ENCODE peak calls at places on chromosomes 12 and 14, in seven cellular contexts. B is testis; J is CD4-positive, CD25-positive, alpha-beta regulatory T cell; L is AG04450; H is SK-N-MC; V is naive thymus-derived CD4-positive, alpha-beta T cell; S is CD8-positive, alpha-beta T cell. Q is an unnamed sample. For H3K9me3, the result is how much of the 10 kb centered on the place peaks cover.

GRCh38 chr14:73741386-73741875 is 27.2 kb upstream of the PNMA1 start:
- DNase-seq in B (peak), J (peak), L (no peak), H (no peak), V (peak), S (peak), Q (peak)

GRCh38 chr12:24991209-24992049 is 42.5 kb upstream of the BCAT1 start:
- DNase-seq in B (no peak), J (peak), L (peak), H (peak), V (no peak), S (no peak), Q (no peak)

GRCh38 chr14:63182967-63183366 is 21.3 kb upstream of the RHOJ start:
- DNase-seq in B (no peak), J (no peak), L (no peak), H (no peak), V (no peak), S (no peak), Q (no peak)

GRCh38 chr12:7108042-7108927 is 729 bp downstream of the C1RL start:
- DNase-seq in B (peak), J (peak), L (no peak), H (no peak), V (peak), S (peak), Q (peak)

GRCh38 chr14:68794130-68794855 is 1.4 kb upstream of the ZFP36L1 start:
- DNase-seq in B (peak), J (peak), L (peak), H (no peak), V (peak), S (peak), Q (peak)

GRCh38 chr14:46048127-46048526 is 603.5 kb downstream of the RPL10L start:
- DNase-seq in B (peak), J (no peak), L (no peak), H (peak), V (no peak), S (no peak), Q (no peak)

GRCh38 chr14:58730793-58731464 is 93.2 kb downstream of the DACT1 start:
- DNase-seq in B (no peak), J (no peak), L (no peak), H (no peak), V (no peak), S (no peak), Q (no peak)

GRCh38 chr14:73884438-73885190 is 2.0 kb upstream of the ZNF410 start:
- DNase-seq in B (no peak), J (no peak), L (no peak), H (no peak), V (no peak), S (no peak), Q (no peak)

GRCh38 chr12:102406033-102406584 is 74.3 kb downstream of the IGF1 start:
- DNase-seq in B (peak), J (no peak), L (no peak), H (no peak), V (no peak), S (no peak), Q (no peak)

GRCh38 chr12:53145383-53145782 is 35.1 kb upstream of the ZNF740 start:
- DNase-seq in B (no peak), J (no peak), L (no peak), H (no peak), V (no peak), S (no peak), Q (no peak)

GRCh38 chr12:15627995-15628945 is 160.9 kb downstream of the EPS8 start:
- DNase-seq in B (no peak), J (no peak), L (no peak), H (no peak), V (no peak), S (no peak), Q (no peak)

GRCh38 chr14:47259796-47260195 is 415.6 kb downstream of the MDGA2 start:
- DNase-seq in B (no peak), J (no peak), L (no peak), H (no peak), V (no peak), S (no peak), Q (no peak)

GRCh38 chr14:88831285-88831684 is 6.8 kb downstream of the TTC8 start:
- DNase-seq in B (no peak), J (no peak), L (no peak), H (no peak), V (no peak), S (no peak), Q (no peak)

GRCh38 chr12:92905258-92905810 is 23.8 kb downstream of the EEA1 start:
- DNase-seq in B (no peak), J (peak), L (no peak), H (no peak), V (no peak), S (no peak), Q (no peak)

GRCh38 chr12:116880817-116881324 is 370 bp downstream of the HRK start:
- DNase-seq in B (peak), J (peak), L (no peak), H (no peak), V (peak), S (peak), Q (no peak)

GRCh38 chr14:73455294-73455693 is 3.1 kb downstream of the NUMB start:
- DNase-seq in B (no peak), J (no peak), L (no peak), H (no peak), V (no peak), S (no peak), Q (no peak)

GRCh38 chr12:4812621-4813327 is 92.6 kb downstream of the GALNT8 start:
- DNase-seq in B (no peak), J (no peak), L (no peak), H (no peak), V (no peak), S (no peak), Q (no peak)

GRCh38 chr14:91509083-91509877 is 830 bp downstream of the PPP4R3A start:
- DNase-seq in B (peak), J (no peak), L (no peak), H (no peak), V (peak), S (peak), Q (peak)

GRCh38 chr12:88266851-88267360 is 124.8 kb downstream of the TMTC3 start:
- DNase-seq in B (no peak), J (no peak), L (no peak), H (no peak), V (no peak), S (no peak), Q (no peak)

GRCh38 chr12:65937181-65937641 is 112.9 kb downstream of the HMGA2 start:
- DNase-seq in B (no peak), J (no peak), L (no peak), H (no peak), V (no peak), S (no peak), Q (no peak)

GRCh38 chr12:83826112-83826511 is 1086.5 kb downstream of the SLC6A15 start:
- DNase-seq in B (peak), J (no peak), L (no peak), H (no peak), V (peak), S (no peak), Q (peak)

GRCh38 chr14:93285048-93285447 is 47.8 kb downstream of the BTBD7 start:
- DNase-seq in B (no peak), J (no peak), L (no peak), H (no peak), V (no peak), S (no peak), Q (no peak)

GRCh38 chr12:65902504-65902903 is 78.2 kb downstream of the HMGA2 start:
- DNase-seq in B (no peak), J (no peak), L (no peak), H (no peak), V (no peak), S (no peak), Q (no peak)

GRCh38 chr14:80844872-80845271 is 96.7 kb downstream of the CEP128 start:
- DNase-seq in B (no peak), J (no peak), L (no peak), H (no peak), V (no peak), S (no peak), Q (no peak)

GRCh38 chr12:53452159-53453077 is 516 bp downstream of the PCBP2 start:
- DNase-seq in B (peak), J (peak), L (peak), H (no peak), V (peak), S (peak), Q (peak)

GRCh38 chr12:103583008-103583407 is 4.1 kb upstream of the STAB2 start:
- DNase-seq in B (no peak), J (no peak), L (no peak), H (no peak), V (no peak), S (no peak), Q (no peak)

GRCh38 chr12:76020281-76020680 is 11.3 kb downstream of the PHLDA1 start:
- DNase-seq in B (no peak), J (peak), L (no peak), H (no peak), V (peak), S (peak), Q (peak)

GRCh38 chr14:50790568-50790967 is 40.4 kb downstream of the NIN start:
- DNase-seq in B (no peak), J (no peak), L (no peak), H (no peak), V (no peak), S (no peak), Q (no peak)

GRCh38 chr12:75684678-75685620 is 173.5 kb upstream of the KRR1 start:
- DNase-seq in B (no peak), J (no peak), L (no peak), H (no peak), V (no peak), S (no peak), Q (no peak)

GRCh38 chr12:93762059-93762719 is 85.0 kb downstream of the CRADD start:
- DNase-seq in B (no peak), J (no peak), L (no peak), H (no peak), V (no peak), S (no peak), Q (no peak)

GRCh38 chr12:40152783-40153383 is 47.0 kb upstream of the SLC2A13 start:
- DNase-seq in B (peak), J (peak), L (peak), H (peak), V (peak), S (peak), Q (peak)

GRCh38 chr14:70268760-70269159 is 80.0 kb upstream of the SLC8A3 start:
- DNase-seq in B (no peak), J (no peak), L (no peak), H (no peak), V (no peak), S (no peak), Q (no peak)

GRCh38 chr12:82130763-82131162 is 227.4 kb downstream of the CCDC59 start:
- DNase-seq in B (no peak), J (no peak), L (no peak), H (no peak), V (no peak), S (no peak), Q (no peak)

GRCh38 chr12:24268663-24269186 is 319.3 kb upstream of the SOX5 start:
- DNase-seq in B (no peak), J (no peak), L (no peak), H (no peak), V (no peak), S (no peak), Q (no peak)

GRCh38 chr14:29846339-29847129 is 81.1 kb downstream of the PRKD1 start:
- DNase-seq in B (no peak), J (no peak), L (peak), H (no peak), V (no peak), S (no peak), Q (no peak)
- H3K9me3 ChIP-seq in B (under half), J (under half), L (under half), H (under half), V (under half), S (under half), Q (under half)

GRCh38 chr12:31973818-31974217 is 14.6 kb downstream of the RESF1 start:
- DNase-seq in B (no peak), J (no peak), L (no peak), H (no peak), V (no peak), S (no peak), Q (no peak)
- H3K9me3 ChIP-seq in B (under half), J (half or more), L (under half), H (under half), V (half or more), S (under half), Q (under half)

GRCh38 chr14:82341386-82341785 is 807.7 kb upstream of the SEL1L start:
- DNase-seq in B (no peak), J (no peak), L (no peak), H (no peak), V (no peak), S (no peak), Q (no peak)

GRCh38 chr14:82342596-82342995 is 808.9 kb upstream of the SEL1L start:
- DNase-seq in B (no peak), J (no peak), L (no peak), H (no peak), V (no peak), S (no peak), Q (no peak)

GRCh38 chr14:82345149-82345548 is 811.5 kb upstream of the SEL1L start:
- DNase-seq in B (no peak), J (no peak), L (no peak), H (no peak), V (no peak), S (no peak), Q (no peak)
- H3K9me3 ChIP-seq in B (under half), J (under half), L (under half), H (under half), V (under half), S (under half), Q (under half)

DNA sequence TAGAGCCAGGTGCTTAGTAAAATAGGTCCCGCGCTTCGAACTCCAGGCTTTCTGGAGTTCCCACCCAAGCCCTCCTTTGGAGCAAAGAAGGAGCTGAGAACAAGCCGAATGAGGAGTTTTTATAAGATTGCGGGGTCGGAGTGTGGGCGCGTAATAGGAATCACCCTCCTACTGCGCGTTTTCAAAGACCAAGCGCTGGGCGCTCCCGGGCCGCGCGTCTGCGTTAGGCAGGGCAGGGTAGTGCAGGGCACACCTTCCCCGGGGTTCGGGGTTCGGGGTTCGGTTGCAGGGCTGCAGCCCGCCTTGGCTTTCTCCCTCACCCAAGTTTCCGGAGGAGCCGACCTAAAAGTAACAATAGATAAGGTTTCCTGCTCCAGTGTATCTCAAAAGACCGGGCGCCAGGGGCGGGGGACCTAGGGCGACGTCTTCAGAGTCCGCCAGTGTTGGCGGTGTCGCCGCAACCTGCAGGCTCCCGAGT is 3.6 kb downstream of the SSTR1 start:
- DNase-seq in B (no peak), J (no peak), L (no peak), H (no peak), V (no peak), S (no peak), Q (no peak)
- H3K9me3 ChIP-seq in B (under half), J (under half), L (under half), H (under half), V (under half), S (under half), Q (under half)

GRCh38 chr14:85453401-85453800 is 76.5 kb upstream of the FLRT2 start:
- DNase-seq in B (no peak), J (no peak), L (no peak), H (peak), V (no peak), S (no peak), Q (no peak)
- H3K9me3 ChIP-seq in B (under half), J (under half), L (under half), H (under half), V (under half), S (under half), Q (under half)

DNA sequence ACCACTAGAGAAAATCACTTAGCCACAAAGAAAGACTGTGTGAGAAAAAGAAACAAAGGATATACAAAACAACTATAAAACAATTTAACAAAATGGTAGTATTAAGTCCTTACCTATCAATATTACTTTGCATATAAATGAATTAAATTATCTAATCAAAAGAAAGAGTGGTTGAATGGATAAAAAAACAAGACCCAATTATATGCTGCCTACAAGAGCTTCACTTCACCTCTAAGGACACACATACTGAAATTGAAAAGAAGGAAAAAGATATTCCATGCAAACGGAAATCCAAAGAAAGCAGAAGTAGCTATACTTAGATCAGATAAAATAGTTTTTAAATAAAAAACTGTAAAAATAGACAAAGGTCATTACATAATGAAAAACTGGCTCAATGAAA is 134.9 kb upstream of the CCDC196 start:
- DNase-seq in B (no peak), J (no peak), L (no peak), H (no peak), V (no peak), S (no peak), Q (no peak)
- H3K9me3 ChIP-seq in B (under half), J (under half), L (under half), H (under half), V (under half), S (under half), Q (under half)

DNA sequence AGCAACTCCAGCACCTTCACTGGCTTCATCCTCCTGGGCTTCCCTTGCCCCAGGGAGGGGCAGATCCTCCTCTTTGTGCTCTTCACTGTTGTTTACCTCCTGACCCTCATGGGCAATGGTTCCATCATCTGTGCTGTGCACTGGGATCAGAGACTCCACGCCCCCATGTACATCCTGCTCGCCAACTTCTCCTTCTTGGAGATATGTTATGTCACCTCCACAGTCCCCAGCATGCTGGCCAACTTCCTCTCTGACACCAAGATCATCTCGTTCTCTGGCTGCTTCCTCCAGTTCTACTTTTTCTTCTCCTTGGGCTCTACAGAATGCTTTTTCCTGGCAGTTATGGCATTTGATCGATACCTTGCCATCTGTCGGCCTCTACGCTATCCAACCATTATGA is 6.8 kb downstream of the OR11G2 start:
- DNase-seq in B (no peak), J (no peak), L (no peak), H (no peak), V (no peak), S (no peak), Q (no peak)
- H3K9me3 ChIP-seq in B (under half), J (under half), L (under half), H (under half), V (under half), S (under half), Q (under half)

GRCh38 chr12:47609806-47610205 is 96.0 kb downstream of the RPAP3 start:
- DNase-seq in B (no peak), J (no peak), L (no peak), H (no peak), V (no peak), S (no peak), Q (no peak)
- H3K9me3 ChIP-seq in B (under half), J (under half), L (under half), H (under half), V (under half), S (under half), Q (under half)

GRCh38 chr12:132940071-132940719 is 15.9 kb downstream of the ZNF605 start:
- DNase-seq in B (no peak), J (no peak), L (no peak), H (no peak), V (no peak), S (no peak), Q (no peak)
- H3K9me3 ChIP-seq in B (under half), J (under half), L (half or more), H (under half), V (half or more), S (under half), Q (under half)

GRCh38 chr12:34373926-34374325 is 351.6 kb downstream of the ALG10 start:
- DNase-seq in B (no peak), J (no peak), L (no peak), H (no peak), V (no peak), S (no peak), Q (no peak)

GRCh38 chr12:34372003-34372402 is 349.7 kb downstream of the ALG10 start:
- DNase-seq in B (no peak), J (no peak), L (no peak), H (no peak), V (no peak), S (no peak), Q (no peak)

GRCh38 chr12:34379142-34379541 is 356.8 kb downstream of the ALG10 start:
- DNase-seq in B (no peak), J (no peak), L (no peak), H (no peak), V (no peak), S (no peak), Q (no peak)

GRCh38 chr12:34376133-34376799 is 354.0 kb downstream of the ALG10 start:
- DNase-seq in B (no peak), J (no peak), L (no peak), H (no peak), V (no peak), S (no peak), Q (no peak)

GRCh38 chr12:34377243-34378035 is 355.1 kb downstream of the ALG10 start:
- DNase-seq in B (no peak), J (no peak), L (no peak), H (no peak), V (no peak), S (no peak), Q (no peak)
- H3K9me3 ChIP-seq in B (under half), J (under half), L (half or more), H (under half), V (half or more), S (under half), Q (under half)

Q was measured in T-helper 17 cell.